ENCODE peak calls at places on chromosomes 13 and 19, in nine cellular contexts. One of them, this sample, is unnamed.

GRCh38 chr13:20231839-20232555 is at the start of gene GJB6:
- DNase-seq in ascending aorta: peak
- DNase-seq in CD4-positive, alpha-beta memory T cell: peak
- DNase-seq in breast epithelium: no peak
- DNase-seq in mesenchymal stem cell: no peak
- DNase-seq in heart left ventricle: no peak
- DNase-seq in PC-3: no peak
- DNase-seq in iPS DF 6.9: no peak
- DNase-seq in A549: no peak
- DNase-seq in this sample: no peak

GRCh38 chr13:73025212-73026012 is 33.4 kb upstream of the KLF5 start:
- DNase-seq in ascending aorta: no peak
- DNase-seq in CD4-positive, alpha-beta memory T cell: no peak
- DNase-seq in breast epithelium: no peak
- DNase-seq in mesenchymal stem cell: no peak
- DNase-seq in heart left ventricle: no peak
- DNase-seq in PC-3: no peak
- DNase-seq in iPS DF 6.9: no peak
- DNase-seq in A549: no peak
- DNase-seq in this sample: no peak

GRCh38 chr19:58128041-58128685 is 22.4 kb downstream of the ZNF329 start:
- DNase-seq in ascending aorta: no peak
- DNase-seq in CD4-positive, alpha-beta memory T cell: no peak
- DNase-seq in breast epithelium: no peak
- DNase-seq in mesenchymal stem cell: no peak
- DNase-seq in heart left ventricle: no peak
- DNase-seq in PC-3: peak
- DNase-seq in iPS DF 6.9: no peak
- DNase-seq in A549: no peak
- DNase-seq in this sample: no peak

GRCh38 chr19:31347356-31347755 is 1.9 kb downstream of the TSHZ3 start:
- DNase-seq in ascending aorta: no peak
- DNase-seq in CD4-positive, alpha-beta memory T cell: no peak
- DNase-seq in breast epithelium: no peak
- DNase-seq in mesenchymal stem cell: no peak
- DNase-seq in heart left ventricle: no peak
- DNase-seq in PC-3: no peak
- DNase-seq in iPS DF 6.9: no peak
- DNase-seq in A549: no peak
- DNase-seq in this sample: no peak

GRCh38 chr13:25901460-25902376 is 150.1 kb downstream of the SHISA2 start:
- DNase-seq in ascending aorta: no peak
- DNase-seq in CD4-positive, alpha-beta memory T cell: peak
- DNase-seq in breast epithelium: no peak
- DNase-seq in mesenchymal stem cell: peak
- DNase-seq in heart left ventricle: no peak
- DNase-seq in PC-3: peak
- DNase-seq in iPS DF 6.9: no peak
- DNase-seq in A549: no peak
- DNase-seq in this sample: no peak

GRCh38 chr19:32020538-32020937 is 324.9 kb upstream of the ZNF507 start:
- DNase-seq in ascending aorta: no peak
- DNase-seq in CD4-positive, alpha-beta memory T cell: no peak
- DNase-seq in breast epithelium: no peak
- DNase-seq in mesenchymal stem cell: no peak
- DNase-seq in heart left ventricle: no peak
- DNase-seq in PC-3: no peak
- DNase-seq in iPS DF 6.9: no peak
- DNase-seq in A549: no peak
- DNase-seq in this sample: no peak

GRCh38 chr13:19890030-19890429 is 26.6 kb upstream of the ZMYM5 start:
- DNase-seq in ascending aorta: no peak
- DNase-seq in CD4-positive, alpha-beta memory T cell: no peak
- DNase-seq in breast epithelium: no peak
- DNase-seq in mesenchymal stem cell: no peak
- DNase-seq in heart left ventricle: no peak
- DNase-seq in PC-3: no peak
- DNase-seq in iPS DF 6.9: no peak
- DNase-seq in A549: no peak
- DNase-seq in this sample: no peak

GRCh38 chr19:39265321-39265916 is 2.8 kb upstream of the IFNL2 start:
- DNase-seq in ascending aorta: no peak
- DNase-seq in CD4-positive, alpha-beta memory T cell: no peak
- DNase-seq in breast epithelium: no peak
- DNase-seq in mesenchymal stem cell: no peak
- DNase-seq in heart left ventricle: no peak
- DNase-seq in PC-3: no peak
- DNase-seq in iPS DF 6.9: no peak
- DNase-seq in A549: no peak
- DNase-seq in this sample: no peak

GRCh38 chr13:77687799-77688198 is 9.7 kb upstream of the SLAIN1 start:
- DNase-seq in ascending aorta: no peak
- DNase-seq in CD4-positive, alpha-beta memory T cell: no peak
- DNase-seq in breast epithelium: no peak
- DNase-seq in mesenchymal stem cell: no peak
- DNase-seq in heart left ventricle: no peak
- DNase-seq in PC-3: no peak
- DNase-seq in iPS DF 6.9: no peak
- DNase-seq in A549: no peak
- DNase-seq in this sample: no peak

GRCh38 chr19:17289489-17289888 is 7.8 kb downstream of the ANKLE1 start:
- DNase-seq in ascending aorta: no peak
- DNase-seq in CD4-positive, alpha-beta memory T cell: no peak
- DNase-seq in breast epithelium: no peak
- DNase-seq in mesenchymal stem cell: peak
- DNase-seq in heart left ventricle: peak
- DNase-seq in PC-3: peak
- DNase-seq in iPS DF 6.9: no peak
- DNase-seq in A549: peak
- DNase-seq in this sample: peak

GRCh38 chr13:79724348-79725103 is 243.6 kb downstream of the NDFIP2 start:
- DNase-seq in ascending aorta: no peak
- DNase-seq in CD4-positive, alpha-beta memory T cell: no peak
- DNase-seq in breast epithelium: no peak
- DNase-seq in mesenchymal stem cell: no peak
- DNase-seq in heart left ventricle: no peak
- DNase-seq in PC-3: peak
- DNase-seq in iPS DF 6.9: no peak
- DNase-seq in A549: peak
- DNase-seq in this sample: no peak

GRCh38 chr13:28623782-28624706 is 34.9 kb upstream of the POMP start:
- DNase-seq in ascending aorta: no peak
- DNase-seq in CD4-positive, alpha-beta memory T cell: no peak
- DNase-seq in breast epithelium: no peak
- DNase-seq in mesenchymal stem cell: no peak
- DNase-seq in heart left ventricle: no peak
- DNase-seq in PC-3: no peak
- DNase-seq in iPS DF 6.9: no peak
- DNase-seq in A549: no peak
- DNase-seq in this sample: no peak

GRCh38 chr13:90375851-90376250 is 971.6 kb upstream of the MIR17HG start:
- DNase-seq in ascending aorta: no peak
- DNase-seq in CD4-positive, alpha-beta memory T cell: no peak
- DNase-seq in breast epithelium: no peak
- DNase-seq in mesenchymal stem cell: no peak
- DNase-seq in heart left ventricle: no peak
- DNase-seq in PC-3: peak
- DNase-seq in iPS DF 6.9: no peak
- DNase-seq in A549: no peak
- DNase-seq in this sample: no peak

GRCh38 chr13:26619321-26619720 is 61.8 kb downstream of the WASF3 start:
- DNase-seq in ascending aorta: no peak
- DNase-seq in CD4-positive, alpha-beta memory T cell: no peak
- DNase-seq in breast epithelium: no peak
- DNase-seq in mesenchymal stem cell: peak
- DNase-seq in heart left ventricle: no peak
- DNase-seq in PC-3: peak
- DNase-seq in iPS DF 6.9: no peak
- DNase-seq in A549: no peak
- DNase-seq in this sample: no peak

GRCh38 chr19:632228-633067 is 889 bp downstream of the POLRMT start:
- DNase-seq in ascending aorta: no peak
- DNase-seq in CD4-positive, alpha-beta memory T cell: no peak
- DNase-seq in breast epithelium: no peak
- DNase-seq in mesenchymal stem cell: peak
- DNase-seq in heart left ventricle: no peak
- DNase-seq in PC-3: peak
- DNase-seq in iPS DF 6.9: no peak
- DNase-seq in A549: peak
- DNase-seq in this sample: peak

GRCh38 chr13:71964491-71965108 is 97.6 kb upstream of the DACH1 start:
- DNase-seq in ascending aorta: no peak
- DNase-seq in CD4-positive, alpha-beta memory T cell: no peak
- DNase-seq in breast epithelium: no peak
- DNase-seq in mesenchymal stem cell: peak
- DNase-seq in heart left ventricle: no peak
- DNase-seq in PC-3: peak
- DNase-seq in iPS DF 6.9: no peak
- DNase-seq in A549: no peak
- DNase-seq in this sample: no peak
- H3K4me3 ChIP-seq in ascending aorta: no peak
- H3K4me3 ChIP-seq in CD4-positive, alpha-beta memory T cell: no peak
- H3K4me3 ChIP-seq in breast epithelium: no peak
- H3K4me3 ChIP-seq in mesenchymal stem cell: no peak
- H3K4me3 ChIP-seq in heart left ventricle: no peak
- H3K4me3 ChIP-seq in PC-3: no peak
- H3K4me3 ChIP-seq in iPS DF 6.9: no peak
- H3K4me3 ChIP-seq in A549: no peak
- H3K4me3 ChIP-seq in this sample: no peak

GRCh38 chr13:44224433-44225149 is 149.0 kb upstream of the SERP2 start:
- DNase-seq in ascending aorta: peak
- DNase-seq in CD4-positive, alpha-beta memory T cell: no peak
- DNase-seq in breast epithelium: no peak
- DNase-seq in mesenchymal stem cell: no peak
- DNase-seq in heart left ventricle: peak
- DNase-seq in PC-3: no peak
- DNase-seq in iPS DF 6.9: no peak
- DNase-seq in A549: no peak
- DNase-seq in this sample: no peak
- H3K27ac ChIP-seq in ascending aorta: peak
- H3K27ac ChIP-seq in CD4-positive, alpha-beta memory T cell: no peak
- H3K27ac ChIP-seq in breast epithelium: peak
- H3K27ac ChIP-seq in mesenchymal stem cell: no peak
- H3K27ac ChIP-seq in heart left ventricle: peak
- H3K27ac ChIP-seq in PC-3: no peak
- H3K27ac ChIP-seq in iPS DF 6.9: no peak
- H3K27ac ChIP-seq in A549: no peak
- H3K27ac ChIP-seq in this sample: peak

GRCh38 chr13:99955747-99956472 is 15.7 kb downstream of the ZIC5 start:
- DNase-seq in ascending aorta: no peak
- DNase-seq in CD4-positive, alpha-beta memory T cell: peak
- DNase-seq in breast epithelium: no peak
- DNase-seq in mesenchymal stem cell: no peak
- DNase-seq in heart left ventricle: no peak
- DNase-seq in PC-3: no peak
- DNase-seq in iPS DF 6.9: no peak
- DNase-seq in A549: no peak
- DNase-seq in this sample: no peak
- H3K4me3 ChIP-seq in ascending aorta: peak
- H3K4me3 ChIP-seq in CD4-positive, alpha-beta memory T cell: no peak
- H3K4me3 ChIP-seq in breast epithelium: peak
- H3K4me3 ChIP-seq in mesenchymal stem cell: peak
- H3K4me3 ChIP-seq in heart left ventricle: peak
- H3K4me3 ChIP-seq in PC-3: no peak
- H3K4me3 ChIP-seq in iPS DF 6.9: peak
- H3K4me3 ChIP-seq in A549: no peak
- H3K4me3 ChIP-seq in this sample: no peak

GRCh38 chr13:96089139-96089538 is 768 bp upstream of the HS6ST3 start:
- DNase-seq in ascending aorta: no peak
- DNase-seq in CD4-positive, alpha-beta memory T cell: no peak
- DNase-seq in breast epithelium: no peak
- DNase-seq in mesenchymal stem cell: no peak
- DNase-seq in heart left ventricle: no peak
- DNase-seq in PC-3: no peak
- DNase-seq in iPS DF 6.9: no peak
- DNase-seq in A549: no peak
- DNase-seq in this sample: no peak

GRCh38 chr13:96090240-96091101 is 564 bp downstream of the HS6ST3 start:
- DNase-seq in ascending aorta: no peak
- DNase-seq in CD4-positive, alpha-beta memory T cell: no peak
- DNase-seq in breast epithelium: no peak
- DNase-seq in mesenchymal stem cell: no peak
- DNase-seq in heart left ventricle: no peak
- DNase-seq in PC-3: no peak
- DNase-seq in iPS DF 6.9: no peak
- DNase-seq in A549: no peak
- DNase-seq in this sample: no peak

GRCh38 chr13:96082640-96083039 is 7.3 kb upstream of the HS6ST3 start:
- DNase-seq in ascending aorta: no peak
- DNase-seq in CD4-positive, alpha-beta memory T cell: no peak
- DNase-seq in breast epithelium: no peak
- DNase-seq in mesenchymal stem cell: no peak
- DNase-seq in heart left ventricle: no peak
- DNase-seq in PC-3: peak
- DNase-seq in iPS DF 6.9: no peak
- DNase-seq in A549: no peak
- DNase-seq in this sample: no peak

GRCh38 chr13:96089749-96090239 is at the start of gene HS6ST3:
- DNase-seq in ascending aorta: peak
- DNase-seq in CD4-positive, alpha-beta memory T cell: no peak
- DNase-seq in breast epithelium: no peak
- DNase-seq in mesenchymal stem cell: peak
- DNase-seq in heart left ventricle: peak
- DNase-seq in PC-3: peak
- DNase-seq in iPS DF 6.9: no peak
- DNase-seq in A549: peak
- DNase-seq in this sample: no peak

GRCh38 chr13:96086736-96087135 is 3.2 kb upstream of the HS6ST3 start:
- DNase-seq in ascending aorta: no peak
- DNase-seq in CD4-positive, alpha-beta memory T cell: no peak
- DNase-seq in breast epithelium: no peak
- DNase-seq in mesenchymal stem cell: no peak
- DNase-seq in heart left ventricle: no peak
- DNase-seq in PC-3: no peak
- DNase-seq in iPS DF 6.9: no peak
- DNase-seq in A549: no peak
- DNase-seq in this sample: no peak
- H3K27ac ChIP-seq in ascending aorta: no peak
- H3K27ac ChIP-seq in CD4-positive, alpha-beta memory T cell: no peak
- H3K27ac ChIP-seq in breast epithelium: no peak
- H3K27ac ChIP-seq in mesenchymal stem cell: no peak
- H3K27ac ChIP-seq in heart left ventricle: no peak
- H3K27ac ChIP-seq in PC-3: no peak
- H3K27ac ChIP-seq in iPS DF 6.9: no peak
- H3K27ac ChIP-seq in A549: no peak
- H3K27ac ChIP-seq in this sample: no peak

DNA sequence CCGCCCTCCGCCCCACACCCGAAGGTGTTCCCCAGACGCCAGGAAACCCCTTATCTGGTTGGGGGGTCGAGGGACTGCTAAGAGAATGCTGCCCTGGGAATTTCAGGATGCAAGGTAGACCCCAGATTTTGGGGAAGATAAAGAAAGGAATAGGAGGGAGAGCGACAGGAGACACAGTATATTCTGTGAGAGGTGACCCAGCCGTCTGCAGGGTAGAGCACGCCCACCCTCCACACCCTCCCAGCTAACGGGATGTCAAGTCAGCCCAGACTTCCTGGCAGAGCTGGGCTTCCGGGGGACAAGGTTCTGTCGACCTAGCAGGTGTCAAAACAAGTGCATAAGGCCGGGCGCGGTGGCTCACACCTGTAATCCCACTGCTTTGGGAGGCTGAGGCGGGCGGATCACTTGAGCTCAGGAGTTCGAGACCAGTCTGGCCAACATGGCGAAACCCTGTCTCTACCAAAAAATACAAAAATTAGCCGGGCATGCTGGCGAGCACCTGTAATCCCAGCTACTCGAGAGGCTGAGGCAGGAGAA is 735 bp upstream of the PRR36 start:
- DNase-seq in ascending aorta: no peak
- DNase-seq in CD4-positive, alpha-beta memory T cell: no peak
- DNase-seq in breast epithelium: no peak
- DNase-seq in mesenchymal stem cell: no peak
- DNase-seq in heart left ventricle: no peak
- DNase-seq in PC-3: no peak
- DNase-seq in iPS DF 6.9: no peak
- DNase-seq in A549: no peak
- DNase-seq in this sample: no peak
- H3K4me3 ChIP-seq in ascending aorta: no peak
- H3K4me3 ChIP-seq in CD4-positive, alpha-beta memory T cell: no peak
- H3K4me3 ChIP-seq in breast epithelium: no peak
- H3K4me3 ChIP-seq in mesenchymal stem cell: peak
- H3K4me3 ChIP-seq in heart left ventricle: peak
- H3K4me3 ChIP-seq in PC-3: peak
- H3K4me3 ChIP-seq in iPS DF 6.9: peak
- H3K4me3 ChIP-seq in A549: peak
- H3K4me3 ChIP-seq in this sample: no peak

This sample was measured in Peyer's patch.